ENCODE peak calls at places on chromosomes 2 and 18, in five cellular contexts. F is A673, N is GM23248, U is neural progenitor cell, S is fibroblast of lung. X is an unnamed sample.

GRCh38 chr2:147790580-147790979 is 54.2 kb upstream of the ACVR2A start:
- DNase-seq in F (no peak), N (no peak), U (no peak), S (no peak), X (no peak)

GRCh38 chr2:226524381-226524843 is 275.2 kb downstream of the IRS1 start:
- DNase-seq in F (peak; percentile 21), N (peak; percentile 78), U (no peak), S (peak; percentile 98), X (no peak)

GRCh38 chr2:73931531-73932500 is 5.1 kb downstream of the DGUOK start:
- DNase-seq in F (no peak), N (peak; percentile 64), U (no peak), S (peak; percentile 32), X (no peak)

GRCh38 chr18:50651334-50651733 is 91.4 kb downstream of the MAPK4 start:
- DNase-seq in F (no peak), N (no peak), U (no peak), S (no peak), X (no peak)

GRCh38 chr2:219772103-219772502 is 144.7 kb downstream of the SLC4A3 start:
- DNase-seq in F (no peak), N (no peak), U (no peak), S (no peak), X (no peak)

GRCh38 chr2:16375351-16375750 is 290.3 kb downstream of the CYRIA start:
- DNase-seq in F (no peak), N (no peak), U (no peak), S (no peak), X (no peak)

GRCh38 chr18:22175326-22175725 is 5.9 kb downstream of the GATA6 start:
- DNase-seq in F (no peak), N (no peak), U (no peak), S (no peak), X (no peak)

GRCh38 chr2:26284132-26284531 is 39.4 kb downstream of the HADHB start:
- DNase-seq in F (no peak), N (peak; percentile 57), U (no peak), S (peak; percentile 31), X (no peak)

GRCh38 chr2:38260469-38260868 is 116.6 kb downstream of the ATL2 start:
- DNase-seq in F (no peak), N (no peak), U (no peak), S (no peak), X (no peak)

GRCh38 chr2:61750624-61751023 is 103.2 kb downstream of the FAM161A start:
- DNase-seq in F (no peak), N (peak; percentile 52), U (no peak), S (peak; percentile 42), X (no peak)

GRCh38 chr2:145484443-145485086 is 964.6 kb upstream of the ZEB2 start:
- DNase-seq in F (no peak), N (peak; percentile 88), U (no peak), S (peak; percentile 84), X (no peak)

GRCh38 chr2:127641846-127642510 is 4.0 kb upstream of the GPR17 start:
- DNase-seq in F (no peak), N (no peak), U (no peak), S (no peak), X (no peak)

GRCh38 chr2:148930046-148930775 is 55.2 kb downstream of the KIF5C start:
- DNase-seq in F (peak; percentile 87), N (peak; percentile 29), U (peak; percentile 46), S (no peak), X (no peak)

GRCh38 chr2:3461781-3462492 is 57.4 kb downstream of the ADI1 start:
- DNase-seq in F (peak; percentile 72), N (peak; percentile 68), U (peak; percentile 50), S (peak; percentile 78), X (peak; percentile 63)

GRCh38 chr2:134466141-134466540 is 212.3 kb downstream of the MGAT5 start:
- DNase-seq in F (no peak), N (peak; percentile 6), U (peak; percentile 40), S (no peak), X (no peak)

GRCh38 chr2:147499785-147500184 is 345.0 kb upstream of the ACVR2A start:
- DNase-seq in F (no peak), N (peak; percentile 7), U (no peak), S (no peak), X (no peak)

GRCh38 chr2:165804719-165805118 is 10.7 kb upstream of the GALNT3 start:
- DNase-seq in F (no peak), N (no peak), U (no peak), S (no peak), X (no peak)

GRCh38 chr2:120169020-120169419 is 54.2 kb downstream of the TMEM185B start:
- DNase-seq in F (no peak), N (no peak), U (no peak), S (no peak), X (no peak)

GRCh38 chr18:7616661-7617060 is 49.5 kb downstream of the PTPRM start:
- DNase-seq in F (no peak), N (peak; percentile 57), U (no peak), S (no peak), X (no peak)

GRCh38 chr2:27741673-27742072 is 29.8 kb upstream of the MRPL33 start:
- DNase-seq in F (peak; percentile 44), N (no peak), U (no peak), S (no peak), X (no peak)

GRCh38 chr18:23673725-23674124 is 11.0 kb upstream of the ANKRD29 start:
- DNase-seq in F (no peak), N (no peak), U (no peak), S (no peak), X (no peak)

GRCh38 chr2:177106212-177106611 is 106.4 kb upstream of the HNRNPA3 start:
- DNase-seq in F (peak; percentile 33), N (no peak), U (no peak), S (no peak), X (no peak)

GRCh38 chr18:47986724-47987455 is 56.4 kb upstream of the SMAD2 start:
- DNase-seq in F (no peak), N (no peak), U (no peak), S (no peak), X (no peak)

GRCh38 chr2:100812141-100812540 is 7.8 kb upstream of the NPAS2 start:
- DNase-seq in F (no peak), N (no peak), U (no peak), S (no peak), X (no peak)

GRCh38 chr2:20599001-20599600 is 51.8 kb downstream of the HS1BP3 start:
- DNase-seq in F (no peak), N (no peak), U (no peak), S (no peak), X (peak; percentile 79)

GRCh38 chr2:55609193-55609794 is 8.1 kb downstream of the PPP4R3B start:
- DNase-seq in F (no peak), N (no peak), U (no peak), S (no peak), X (no peak)

GRCh38 chr18:75895135-75895534 is 467.6 kb upstream of the SMIM21 start:
- DNase-seq in F (no peak), N (no peak), U (no peak), S (no peak), X (no peak)

GRCh38 chr2:20423847-20424246 is 23.0 kb upstream of the RHOB start:
- DNase-seq in F (no peak), N (no peak), U (no peak), S (no peak), X (peak; percentile 40)

GRCh38 chr2:58928942-58929341 is 687.8 kb upstream of the FANCL start:
- DNase-seq in F (no peak), N (no peak), U (no peak), S (no peak), X (no peak)

GRCh38 chr2:120289221-120289906 is 36.7 kb downstream of the RALB start:
- DNase-seq in F (peak; percentile 7), N (peak; percentile 60), U (no peak), S (no peak), X (no peak)

GRCh38 chr18:42196651-42197050 is 241.6 kb downstream of the PIK3C3 start:
- DNase-seq in F (no peak), N (peak; percentile 32), U (no peak), S (no peak), X (no peak)

GRCh38 chr2:211270257-211270656 is 713.9 kb downstream of the CPS1 start:
- DNase-seq in F (no peak), N (no peak), U (no peak), S (no peak), X (no peak)

GRCh38 chr2:225615514-225615913 is 216.0 kb downstream of the NYAP2 start:
- DNase-seq in F (no peak), N (no peak), U (no peak), S (no peak), X (no peak)

GRCh38 chr2:69164379-69164778 is 151.4 kb downstream of the ANTXR1 start:
- DNase-seq in F (no peak), N (peak; percentile 91), U (no peak), S (peak; percentile 67), X (no peak)

GRCh38 chr2:143778981-143779380 is 649.8 kb downstream of the ARHGAP15 start:
- DNase-seq in F (peak; percentile 22), N (peak; percentile 71), U (peak; percentile 9), S (no peak), X (no peak)

GRCh38 chr2:68466778-68467076 is 367 bp downstream of the FBXO48 start:
- DNase-seq in F (no peak), N (peak; percentile 54), U (no peak), S (no peak), X (no peak)

GRCh38 chr2:85133751-85134254 is 611 bp downstream of the TCF7L1 start:
- DNase-seq in F (peak; percentile 49), N (peak; percentile 70), U (no peak), S (peak; percentile 40), X (peak; percentile 62)
- H3K27ac ChIP-seq in F (peak overlapping the region; percentile 55), N (no peak overlapping the region), U (no peak overlapping the region), S (peak overlapping the region; percentile 27), X (peak overlapping the region; percentile 61)

DNA sequence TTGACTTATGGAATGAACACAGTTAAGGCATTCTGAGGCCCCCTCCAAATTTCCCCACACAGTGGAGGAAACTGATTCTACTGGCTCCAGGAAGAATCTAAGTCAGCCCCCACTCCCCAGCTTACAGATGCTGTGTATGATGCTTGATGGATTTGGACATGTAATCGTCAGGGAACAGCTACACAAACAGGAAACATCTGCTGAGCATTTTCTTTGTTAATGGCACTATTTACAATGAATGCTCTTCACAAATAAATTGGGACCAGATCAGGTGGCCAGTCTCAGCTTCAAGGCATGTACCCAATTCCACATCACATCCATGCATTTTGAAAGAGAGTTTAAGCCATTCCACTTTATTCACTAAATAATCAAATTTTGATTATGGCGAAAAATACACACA is 562.3 kb downstream of the SOX11 start:
- DNase-seq in F (peak; percentile 22), N (no peak), U (no peak), S (no peak), X (no peak)
- H3K36me3 ChIP-seq in F (no peaks in the 10 kb centered on the region), N (no peaks in the 10 kb centered on the region), U (no peaks in the 10 kb centered on the region), S (no peaks in the 10 kb centered on the region), X (no peaks in the 10 kb centered on the region)

GRCh38 chr2:111973701-111974100 is 75.3 kb downstream of the MERTK start:
- DNase-seq in F (no peak), N (no peak), U (no peak), S (no peak), X (no peak)
- H3K27ac ChIP-seq in F (no peak overlapping the region), N (no peak overlapping the region), U (no peak overlapping the region), S (no peak overlapping the region), X (peak overlapping the region; percentile 78)

DNA sequence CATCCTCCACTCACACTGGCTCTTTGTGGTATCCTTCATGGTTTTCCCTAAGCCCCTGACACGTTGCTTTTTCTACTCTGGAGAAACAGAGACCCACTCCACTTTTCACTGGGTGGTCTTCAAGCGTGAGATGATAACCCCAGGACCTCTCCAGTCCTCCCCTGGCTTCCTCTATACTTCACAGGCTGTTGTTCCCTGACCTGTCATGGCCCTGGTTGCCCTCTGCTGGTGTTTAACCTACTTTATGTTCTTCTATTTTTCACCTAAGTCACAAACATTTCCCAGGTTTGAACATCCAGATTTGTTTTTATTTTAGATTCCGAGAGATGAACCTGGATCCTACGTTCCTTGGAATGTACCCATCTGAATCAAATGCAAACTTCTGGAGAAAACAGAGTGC is 84.5 kb downstream of the AOX1 start:
- DNase-seq in F (no peak), N (no peak), U (no peak), S (no peak), X (no peak)
- H3K36me3 ChIP-seq in F (no peaks in the 10 kb centered on the region), N (peaks cover 7% of the 10 kb centered on the region), U (no peaks in the 10 kb centered on the region), S (no peaks in the 10 kb centered on the region), X (no peaks in the 10 kb centered on the region)

X was measured in aorta.